ENCODE peak calls at places on chromosomes 5 and 9, in four cellular contexts. W is A549, L is brain microvascular endothelial cell, U is dorsolateral prefrontal cortex. J is an unnamed sample.

GRCh38 chr5:111559680-111560079 is 47.3 kb upstream of the STARD4 start:
- DNase-seq in U (no peak), W (no peak), L (no peak), J (no peak)

GRCh38 chr9:93960221-93960970 is 5.2 kb upstream of the BARX1 start:
- DNase-seq in U (no peak), L (no peak), W (no peak), J (no peak)

GRCh38 chr9:8764041-8764440 is 964.5 kb upstream of the DMAC1 start:
- DNase-seq in W (no peak), L (no peak), U (no peak), J (no peak)

GRCh38 chr9:121281614-121282291 is 13.8 kb downstream of the GSN start:
- DNase-seq in U (no peak), W (peak; percentile 71), L (no peak), J (no peak)

GRCh38 chr9:81183763-81184162 is 505.6 kb downstream of the TLE1 start:
- DNase-seq in W (no peak), L (peak; percentile 29), U (no peak), J (no peak)

GRCh38 chr9:76230961-76231360 is 163.3 kb downstream of the RFK start:
- DNase-seq in W (no peak), L (no peak), U (no peak), J (no peak)

GRCh38 chr9:92716557-92716956 is 46.6 kb upstream of the IPPK start:
- DNase-seq in L (peak; percentile 20), U (peak; percentile 64), W (peak; percentile 73), J (peak; percentile 91)

GRCh38 chr5:134240421-134240962 is 14.6 kb upstream of the PPP2CA start:
- DNase-seq in U (no peak), W (no peak), L (peak; percentile 77), J (no peak)

GRCh38 chr5:154829589-154830218 is 20.7 kb downstream of the FAXDC2 start:
- DNase-seq in W (no peak), U (no peak), L (no peak), J (no peak)

GRCh38 chr9:20692554-20692953 is 8.5 kb downstream of the FOCAD start:
- DNase-seq in L (peak; percentile 61), U (no peak), W (no peak), J (no peak)

GRCh38 chr9:15403155-15403554 is 19.5 kb upstream of the SNAPC3 start:
- DNase-seq in W (peak; percentile 32), L (no peak), U (no peak), J (no peak)
- TF ChIP-seq CTCF in W (peak; percentile 37), L (peak; percentile 51), U (no peak), J (peak; percentile 34)

DNA sequence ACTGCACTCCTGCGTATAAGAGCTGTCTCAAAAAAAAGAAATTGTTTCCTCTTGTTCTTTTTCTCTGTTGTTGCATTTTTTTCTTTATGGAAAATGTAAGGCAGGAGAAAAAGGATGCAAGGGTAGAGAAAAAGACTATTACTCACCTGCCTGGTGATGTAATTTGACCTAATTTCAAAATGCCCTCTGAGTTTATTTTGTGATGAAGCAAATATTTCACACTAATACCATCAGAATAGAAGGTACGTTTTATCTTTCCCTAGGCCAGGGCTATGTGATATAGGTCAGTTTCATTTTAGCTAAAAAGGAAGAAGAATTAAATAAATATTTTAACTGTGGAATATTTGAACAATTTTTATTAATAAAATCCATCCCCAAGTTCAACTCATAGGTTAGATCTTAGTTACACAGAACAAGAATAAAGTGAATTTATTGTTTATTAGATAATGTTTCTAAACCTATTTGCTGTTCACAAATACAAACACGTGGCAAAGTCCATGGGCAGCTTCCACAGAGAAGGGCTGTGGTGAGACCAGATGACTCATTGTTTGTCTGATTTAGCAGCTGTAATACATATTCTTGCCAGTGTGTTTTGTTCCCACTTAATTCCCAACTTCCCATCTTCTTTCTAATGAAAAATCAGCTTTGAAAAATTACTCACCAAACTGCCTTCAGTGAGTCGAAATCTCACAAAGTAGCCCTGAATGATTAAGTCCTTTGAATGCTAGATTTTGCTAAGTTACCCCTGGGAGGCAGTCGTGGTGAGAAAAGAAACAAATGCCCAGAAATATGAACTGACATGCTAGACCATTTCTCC is 52.8 kb upstream of the CCDC112 start:
- DNase-seq in L (peak; percentile 84), U (no peak), W (peak; percentile 67), J (no peak)
- TF ChIP-seq CTCF in L (no peak), U (no peak), W (no peak), J (no peak)

DNA sequence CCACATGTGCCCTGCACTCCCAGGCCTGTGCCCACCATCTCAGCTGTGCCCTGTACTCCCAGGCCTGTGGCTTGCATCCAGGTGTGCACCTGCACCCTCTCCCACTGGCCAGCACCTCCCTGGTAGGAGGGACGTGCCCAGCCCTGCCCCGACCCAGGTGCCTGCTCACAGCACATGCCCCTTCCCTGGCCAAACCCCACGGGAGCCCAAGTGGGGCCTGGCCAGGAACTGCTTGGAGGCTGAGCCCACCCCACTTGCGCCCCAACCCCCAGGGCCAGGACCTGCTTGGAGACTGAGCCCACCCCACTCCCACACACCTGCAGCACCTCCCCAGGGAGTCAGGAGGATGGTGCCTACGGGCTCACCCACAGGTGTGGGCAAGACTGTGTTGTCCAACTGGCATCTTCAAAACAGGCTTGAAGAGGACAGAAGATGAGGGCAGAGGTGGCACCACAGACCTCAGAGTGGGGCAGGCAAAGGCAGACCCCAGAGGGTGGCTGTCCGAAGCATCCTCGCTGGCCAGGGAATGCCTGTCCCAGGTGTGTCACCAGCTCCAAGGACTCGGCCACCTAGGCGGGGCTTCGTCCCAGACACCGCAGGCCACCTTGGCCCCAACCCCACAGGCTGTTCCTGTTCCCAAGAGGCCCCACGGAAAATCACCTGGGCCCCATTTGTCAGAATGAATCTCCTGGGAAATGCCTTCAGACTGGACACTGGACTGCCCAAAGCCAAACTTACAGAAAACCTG is 10.8 kb downstream of the ZDHHC11B start:
- DNase-seq in W (no peak), U (no peak), L (no peak), J (no peak)
- TF ChIP-seq CTCF in W (no peak), U (no peak), L (no peak), J (no peak)

GRCh38 chr5:83145882-83146331 is 68.6 kb downstream of the XRCC4 start:
- DNase-seq in W (no peak), U (no peak), L (no peak), J (no peak)

GRCh38 chr5:83147593-83147992 is 70.2 kb downstream of the XRCC4 start:
- DNase-seq in U (no peak), L (no peak), W (no peak), J (no peak)

GRCh38 chr5:83142526-83142925 is 65.2 kb downstream of the XRCC4 start:
- DNase-seq in U (no peak), W (no peak), L (no peak), J (no peak)

GRCh38 chr5:83146441-83146840 is 69.1 kb downstream of the XRCC4 start:
- DNase-seq in L (no peak), W (no peak), U (no peak), J (no peak)

GRCh38 chr5:83145241-83145640 is 67.9 kb downstream of the XRCC4 start:
- DNase-seq in U (no peak), L (no peak), W (no peak), J (no peak)
- TF ChIP-seq CTCF in U (no peak), L (no peak), W (no peak), J (no peak)

GRCh38 chr5:66145737-66146136 is 1.6 kb downstream of the SREK1 start:
- DNase-seq in L (no peak), W (no peak), U (no peak), J (no peak)

GRCh38 chr5:66144799-66145390 is 795 bp downstream of the SREK1 start:
- DNase-seq in L (no peak), U (no peak), W (peak; percentile 32), J (no peak)

GRCh38 chr5:66142417-66142816 is 1.7 kb upstream of the SREK1 start:
- DNase-seq in W (no peak), L (no peak), U (no peak), J (no peak)

GRCh38 chr5:66144074-66144798 is at the start of gene SREK1:
- DNase-seq in W (peak; percentile 96), U (peak; percentile 91), L (peak; percentile 89), J (peak; percentile 87)

GRCh38 chr5:66143473-66144073 is 527 bp upstream of the SREK1 start:
- DNase-seq in W (no peak), U (no peak), L (no peak), J (no peak)
- TF ChIP-seq CTCF in W (no peak), U (no peak), L (no peak), J (no peak)

DNA sequence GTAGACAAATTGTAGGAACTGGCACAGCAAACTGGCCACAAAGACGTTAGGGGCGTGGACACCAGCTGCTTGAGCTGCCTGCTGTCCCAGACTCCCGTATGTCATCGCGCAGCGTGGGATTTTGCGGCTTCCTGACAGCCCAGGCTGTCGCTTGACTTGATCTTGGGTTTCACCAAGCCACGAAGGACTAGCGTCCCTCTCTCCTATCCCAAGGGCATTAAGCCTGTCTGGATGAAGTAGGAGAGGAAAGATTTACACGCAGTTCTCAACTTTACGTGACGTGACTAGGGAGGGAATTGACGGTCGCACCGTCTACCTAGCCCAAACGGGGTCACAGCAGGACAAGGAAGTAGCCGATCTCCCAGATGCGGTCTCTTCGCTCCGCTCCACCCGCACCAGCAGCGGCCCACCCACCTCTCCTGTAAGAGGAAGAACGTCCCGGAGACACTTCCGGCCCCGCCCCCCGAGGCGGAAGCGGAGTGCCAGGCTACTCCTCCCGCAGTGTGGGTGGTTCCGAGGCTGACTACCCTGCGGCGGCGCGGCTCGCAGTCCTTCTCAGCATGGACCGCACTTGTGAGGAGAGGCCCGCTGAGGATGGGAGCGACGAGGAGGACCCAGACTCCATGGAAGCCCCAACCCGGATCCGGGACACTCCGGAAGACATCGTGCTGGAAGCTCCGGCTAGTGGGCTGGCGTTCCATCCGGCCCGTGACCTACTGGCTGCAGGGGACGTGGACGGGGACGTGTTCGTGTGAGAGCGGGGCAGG is at the start of gene WDR55:
- DNase-seq in W (peak; percentile 97), U (peak; percentile 95), L (peak; percentile 89), J (peak; percentile 89)
- TF ChIP-seq CTCF in W (no peak), U (no peak), L (no peak), J (no peak)

DNA sequence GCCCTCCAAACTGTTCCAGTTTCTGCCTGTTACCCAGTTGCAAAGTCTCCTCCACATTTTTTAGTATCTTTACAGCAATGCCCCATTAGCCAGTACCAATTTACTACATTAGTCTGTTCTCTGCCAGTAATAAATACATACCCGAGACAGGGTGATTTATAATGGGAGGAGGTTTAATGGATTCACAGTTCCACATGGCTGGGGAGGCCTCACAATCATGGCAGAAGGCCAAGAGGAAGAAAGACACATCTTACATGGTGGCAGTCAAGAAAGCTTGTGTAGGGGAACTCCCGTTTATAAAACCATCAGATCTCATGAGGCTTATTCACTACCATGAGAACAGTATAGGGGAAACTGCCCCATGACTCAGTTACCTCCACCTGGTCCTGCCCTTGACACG is 600.7 kb upstream of the CDH6 start:
- DNase-seq in W (no peak), U (no peak), L (no peak), J (no peak)
- TF ChIP-seq CTCF in W (no peak), U (no peak), L (no peak), J (no peak)

GRCh38 chr9:33447404-33448158 is at the start of gene AQP3:
- DNase-seq in U (peak; percentile 28), W (peak; percentile 80), L (peak; percentile 9), J (peak; percentile 57)
- TF ChIP-seq CTCF in U (peak; percentile 14), W (peak; percentile 51), L (no peak), J (no peak)

DNA sequence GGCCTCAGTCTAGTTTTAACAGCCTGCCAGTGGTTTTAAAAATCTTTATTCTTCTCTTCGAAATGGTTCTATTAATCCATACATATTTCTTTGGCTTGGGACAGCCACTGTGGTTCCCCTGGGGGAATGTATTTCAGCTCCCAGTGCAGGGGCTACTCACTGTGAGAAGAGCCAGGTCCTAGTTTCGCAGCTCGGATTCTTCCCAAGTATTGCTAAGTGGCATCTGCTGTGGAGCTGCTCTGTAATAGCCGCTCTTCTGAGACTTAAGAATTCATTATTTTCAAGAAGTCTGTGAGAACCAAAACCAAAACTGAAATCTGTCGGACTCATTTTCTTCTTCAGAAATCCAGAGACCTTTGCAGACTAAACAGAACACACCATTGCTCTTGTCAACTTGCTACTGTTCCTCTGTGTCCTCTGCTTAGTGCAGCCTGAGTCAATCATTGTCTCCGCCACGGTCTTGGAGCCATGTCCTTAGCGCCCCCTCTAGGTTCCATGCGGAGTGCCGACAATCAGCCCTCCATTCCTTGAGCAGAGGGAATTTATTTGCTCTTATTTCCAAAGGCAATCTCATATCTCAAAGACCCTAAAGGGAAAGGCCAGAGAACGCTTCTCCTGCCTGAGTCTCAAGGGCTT is 478.2 kb downstream of the SPATA31D1 start:
- DNase-seq in W (no peak), U (no peak), L (no peak), J (peak; percentile 25)
- TF ChIP-seq CTCF in W (no peak), U (no peak), L (peak; percentile 64), J (peak; percentile 51)